ENCODE peak calls at places on chromosomes 7 and 10, in five cellular contexts. One of them, this sample, is unnamed.
A peak's percentile ranks its signal among the peaks of the same experiment; 100 is the strongest.

GRCh38 chr10:3570330-3570729 is 214.7 kb downstream of the KLF6 start:
- DNase-seq in Peyer's patch: no peak
- DNase-seq in GM12878: no peak
- DNase-seq in GM23338: no peak
- DNase-seq in glutamatergic neuron: no peak
- DNase-seq in this sample: no peak

GRCh38 chr7:2631924-2632716 is at the start of gene TTYH3:
- DNase-seq in Peyer's patch: no peak
- DNase-seq in GM12878: no peak
- DNase-seq in GM23338: no peak
- DNase-seq in glutamatergic neuron: peak; percentile 52
- DNase-seq in this sample: no peak

GRCh38 chr7:136030867-136031318 is 53.7 kb upstream of the MTPN start:
- DNase-seq in Peyer's patch: no peak
- DNase-seq in GM12878: peak; percentile 37
- DNase-seq in GM23338: no peak
- DNase-seq in glutamatergic neuron: no peak
- DNase-seq in this sample: no peak

GRCh38 chr7:101538596-101539459 is 90.3 kb downstream of the MYL10 start:
- DNase-seq in Peyer's patch: peak; percentile 37
- DNase-seq in GM12878: no peak
- DNase-seq in GM23338: peak; percentile 85
- DNase-seq in glutamatergic neuron: peak; percentile 83
- DNase-seq in this sample: peak; percentile 84

GRCh38 chr10:93656155-93656554 is 43.8 kb downstream of the PDE6C start:
- DNase-seq in Peyer's patch: no peak
- DNase-seq in GM12878: no peak
- DNase-seq in GM23338: no peak
- DNase-seq in glutamatergic neuron: no peak
- DNase-seq in this sample: no peak

GRCh38 chr7:10128748-10129147 is 844.9 kb upstream of the PHF14 start:
- DNase-seq in Peyer's patch: no peak
- DNase-seq in GM12878: no peak
- DNase-seq in GM23338: peak; percentile 52
- DNase-seq in glutamatergic neuron: peak; percentile 61
- DNase-seq in this sample: no peak

GRCh38 chr7:28065721-28066285 is 114.8 kb downstream of the JAZF1 start:
- DNase-seq in Peyer's patch: no peak
- DNase-seq in GM12878: no peak
- DNase-seq in GM23338: peak; percentile 30
- DNase-seq in glutamatergic neuron: no peak
- DNase-seq in this sample: no peak

GRCh38 chr7:17952387-17952786 is 12.1 kb upstream of the SNX13 start:
- DNase-seq in Peyer's patch: no peak
- DNase-seq in GM12878: peak; percentile 62
- DNase-seq in GM23338: no peak
- DNase-seq in glutamatergic neuron: no peak
- DNase-seq in this sample: no peak

GRCh38 chr10:34655286-34656170 is 159.6 kb downstream of the PARD3 start:
- DNase-seq in Peyer's patch: no peak
- DNase-seq in GM12878: no peak
- DNase-seq in GM23338: peak; percentile 92
- DNase-seq in glutamatergic neuron: no peak
- DNase-seq in this sample: no peak

GRCh38 chr7:2151801-2152612 is 80.7 kb downstream of the MAD1L1 start:
- DNase-seq in Peyer's patch: no peak
- DNase-seq in GM12878: no peak
- DNase-seq in GM23338: no peak
- DNase-seq in glutamatergic neuron: peak; percentile 1
- DNase-seq in this sample: no peak

GRCh38 chr10:119724630-119725549 is 960 bp upstream of the INPP5F start:
- DNase-seq in Peyer's patch: peak; percentile 42
- DNase-seq in GM12878: no peak
- DNase-seq in GM23338: peak; percentile 56
- DNase-seq in glutamatergic neuron: no peak
- DNase-seq in this sample: no peak

GRCh38 chr10:11547111-11547625 is 64.3 kb downstream of the USP6NL start:
- DNase-seq in Peyer's patch: no peak
- DNase-seq in GM12878: no peak
- DNase-seq in GM23338: no peak
- DNase-seq in glutamatergic neuron: no peak
- DNase-seq in this sample: no peak

GRCh38 chr10:51896849-51897248 is 197.5 kb upstream of the CSTF2T start:
- DNase-seq in Peyer's patch: no peak
- DNase-seq in GM12878: no peak
- DNase-seq in GM23338: no peak
- DNase-seq in glutamatergic neuron: no peak
- DNase-seq in this sample: no peak

GRCh38 chr7:158734861-158735260 is 30.3 kb upstream of the NCAPG2 start:
- DNase-seq in Peyer's patch: no peak
- DNase-seq in GM12878: no peak
- DNase-seq in GM23338: no peak
- DNase-seq in glutamatergic neuron: no peak
- DNase-seq in this sample: no peak

GRCh38 chr10:37654466-37654865 is 202.9 kb downstream of the ZNF248 start:
- DNase-seq in Peyer's patch: no peak
- DNase-seq in GM12878: no peak
- DNase-seq in GM23338: no peak
- DNase-seq in glutamatergic neuron: no peak
- DNase-seq in this sample: no peak

GRCh38 chr7:67267914-67268313 is 271.3 kb downstream of the TYW1 start:
- DNase-seq in Peyer's patch: no peak
- DNase-seq in GM12878: no peak
- DNase-seq in GM23338: no peak
- DNase-seq in glutamatergic neuron: no peak
- DNase-seq in this sample: no peak

GRCh38 chr7:372939-373791 is 83.2 kb downstream of the FOXL3 start:
- DNase-seq in Peyer's patch: no peak
- DNase-seq in GM12878: no peak
- DNase-seq in GM23338: no peak
- DNase-seq in glutamatergic neuron: peak; percentile 13
- DNase-seq in this sample: no peak

GRCh38 chr7:17963281-17963680 is 23.0 kb upstream of the SNX13 start:
- DNase-seq in Peyer's patch: no peak
- DNase-seq in GM12878: no peak
- DNase-seq in GM23338: no peak
- DNase-seq in glutamatergic neuron: no peak
- DNase-seq in this sample: no peak

GRCh38 chr7:12493407-12493806 is 77.1 kb upstream of the SCIN start:
- DNase-seq in Peyer's patch: no peak
- DNase-seq in GM12878: no peak
- DNase-seq in GM23338: no peak
- DNase-seq in glutamatergic neuron: no peak
- DNase-seq in this sample: no peak

GRCh38 chr10:50385610-50386009 is 134.3 kb upstream of the ASAH2 start:
- DNase-seq in Peyer's patch: no peak
- DNase-seq in GM12878: no peak
- DNase-seq in GM23338: no peak
- DNase-seq in glutamatergic neuron: no peak
- DNase-seq in this sample: no peak

GRCh38 chr10:24952701-24953349 is 419 bp upstream of the PRTFDC1 start:
- DNase-seq in Peyer's patch: peak; percentile 50
- DNase-seq in GM12878: no peak
- DNase-seq in GM23338: peak; percentile 79
- DNase-seq in glutamatergic neuron: peak; percentile 80
- DNase-seq in this sample: peak; percentile 77

DNA sequence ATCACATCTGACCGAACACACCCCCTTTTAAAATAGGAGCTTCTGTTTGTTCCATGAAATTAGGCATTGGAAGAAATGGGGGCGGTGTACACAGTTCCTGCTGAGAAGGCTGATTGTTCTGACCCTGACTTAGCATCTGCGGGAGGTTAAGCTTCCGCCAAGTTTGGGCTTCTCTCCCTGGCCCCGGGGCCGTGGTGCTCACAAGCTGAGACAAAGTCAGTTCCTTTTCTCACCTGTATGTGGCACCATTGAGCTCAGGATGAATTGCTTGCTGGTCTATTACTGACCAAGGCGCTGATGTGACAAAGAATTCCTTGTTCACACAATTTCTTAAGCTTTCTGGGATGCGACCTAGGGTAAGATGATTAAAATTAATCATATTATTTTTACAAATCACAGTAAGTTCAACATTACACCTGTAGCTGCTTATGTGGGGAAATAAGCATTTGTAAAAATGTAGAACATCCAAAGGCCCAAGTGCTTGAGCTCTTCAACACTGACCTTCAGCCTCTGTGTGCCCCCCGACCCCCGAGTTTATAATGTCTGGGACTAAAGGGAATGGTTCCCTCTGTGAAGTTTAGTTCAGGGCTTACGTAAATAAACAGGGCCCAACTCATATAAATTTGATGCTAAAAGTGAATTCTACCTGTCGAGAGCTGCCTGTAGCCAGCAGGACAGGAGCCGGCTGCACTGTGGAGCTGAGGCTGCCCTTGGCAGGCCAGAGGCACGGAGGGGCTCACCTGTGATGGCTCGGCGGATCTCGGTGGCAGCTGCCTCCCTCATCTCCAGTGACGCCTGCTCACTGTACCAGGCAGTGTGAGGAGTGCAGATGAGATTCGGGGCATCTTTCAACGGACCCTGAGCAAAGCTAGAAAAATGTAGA is 50.8 kb downstream of the ZRANB1 start:
- DNase-seq in Peyer's patch: peak; percentile 36
- DNase-seq in GM12878: no peak
- DNase-seq in GM23338: peak; percentile 83
- DNase-seq in glutamatergic neuron: peak; percentile 58
- DNase-seq in this sample: peak; percentile 67
- TF ChIP-seq CTCF in Peyer's patch: peak; percentile 77
- TF ChIP-seq CTCF in GM12878: peak; percentile 49
- TF ChIP-seq CTCF in GM23338: peak; percentile 64
- TF ChIP-seq CTCF in glutamatergic neuron: peak; percentile 73
- TF ChIP-seq CTCF in this sample: peak; percentile 81

DNA sequence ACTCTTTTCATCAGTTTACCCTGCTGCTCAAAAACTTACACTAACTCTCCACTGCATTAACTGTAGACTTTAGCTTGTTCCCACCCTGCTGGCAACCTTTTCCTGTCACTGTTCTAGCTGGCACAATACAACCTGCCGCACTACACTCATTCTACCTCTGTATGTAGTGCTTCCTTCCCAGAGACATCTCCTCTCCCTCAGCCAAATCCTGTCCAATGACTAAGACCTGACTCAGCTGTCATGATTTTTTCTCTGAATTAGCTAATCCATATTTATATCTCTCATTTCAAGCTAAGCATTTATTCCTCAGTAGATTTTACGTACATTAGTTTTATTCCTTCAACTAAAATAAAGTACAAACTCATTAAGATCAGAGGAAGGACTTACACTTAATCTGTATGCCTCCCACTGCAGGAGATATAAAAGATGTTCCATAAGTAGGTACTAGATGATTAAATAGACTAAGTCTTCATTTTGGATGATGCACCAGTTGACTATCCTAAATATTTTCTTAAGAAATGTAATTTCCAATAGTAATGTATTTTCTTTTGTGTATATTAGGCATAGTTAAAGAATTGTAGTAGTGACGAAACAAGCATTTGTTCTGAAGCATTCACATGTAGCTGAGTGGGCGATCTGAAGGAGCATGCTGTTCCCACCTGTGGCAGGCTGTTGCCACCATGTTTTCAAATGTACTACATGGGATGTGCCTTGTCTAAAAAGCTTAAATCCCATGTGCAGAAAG is 189.1 kb downstream of the SKAP2 start:
- DNase-seq in Peyer's patch: no peak
- DNase-seq in GM12878: no peak
- DNase-seq in GM23338: no peak
- DNase-seq in glutamatergic neuron: no peak
- DNase-seq in this sample: no peak
- TF ChIP-seq CTCF in Peyer's patch: no peak
- TF ChIP-seq CTCF in GM12878: no peak
- TF ChIP-seq CTCF in GM23338: no peak
- TF ChIP-seq CTCF in glutamatergic neuron: no peak
- TF ChIP-seq CTCF in this sample: no peak

GRCh38 chr10:99276848-99277486 is 41.3 kb upstream of the HPSE2 start:
- DNase-seq in Peyer's patch: no peak
- DNase-seq in GM12878: no peak
- DNase-seq in GM23338: peak; percentile 57
- DNase-seq in glutamatergic neuron: no peak
- DNase-seq in this sample: no peak
- TF ChIP-seq CTCF in Peyer's patch: peak; percentile 46
- TF ChIP-seq CTCF in GM12878: peak; percentile 24
- TF ChIP-seq CTCF in GM23338: peak; percentile 70
- TF ChIP-seq CTCF in glutamatergic neuron: peak; percentile 70
- TF ChIP-seq CTCF in this sample: peak; percentile 75

GRCh38 chr7:41045556-41046123 is 657.2 kb downstream of the INHBA start:
- DNase-seq in Peyer's patch: no peak
- DNase-seq in GM12878: no peak
- DNase-seq in GM23338: no peak
- DNase-seq in glutamatergic neuron: no peak
- DNase-seq in this sample: no peak
- TF ChIP-seq CTCF in Peyer's patch: peak; percentile 39
- TF ChIP-seq CTCF in GM12878: peak; percentile 11
- TF ChIP-seq CTCF in GM23338: peak; percentile 81
- TF ChIP-seq CTCF in glutamatergic neuron: no peak
- TF ChIP-seq CTCF in this sample: no peak

DNA sequence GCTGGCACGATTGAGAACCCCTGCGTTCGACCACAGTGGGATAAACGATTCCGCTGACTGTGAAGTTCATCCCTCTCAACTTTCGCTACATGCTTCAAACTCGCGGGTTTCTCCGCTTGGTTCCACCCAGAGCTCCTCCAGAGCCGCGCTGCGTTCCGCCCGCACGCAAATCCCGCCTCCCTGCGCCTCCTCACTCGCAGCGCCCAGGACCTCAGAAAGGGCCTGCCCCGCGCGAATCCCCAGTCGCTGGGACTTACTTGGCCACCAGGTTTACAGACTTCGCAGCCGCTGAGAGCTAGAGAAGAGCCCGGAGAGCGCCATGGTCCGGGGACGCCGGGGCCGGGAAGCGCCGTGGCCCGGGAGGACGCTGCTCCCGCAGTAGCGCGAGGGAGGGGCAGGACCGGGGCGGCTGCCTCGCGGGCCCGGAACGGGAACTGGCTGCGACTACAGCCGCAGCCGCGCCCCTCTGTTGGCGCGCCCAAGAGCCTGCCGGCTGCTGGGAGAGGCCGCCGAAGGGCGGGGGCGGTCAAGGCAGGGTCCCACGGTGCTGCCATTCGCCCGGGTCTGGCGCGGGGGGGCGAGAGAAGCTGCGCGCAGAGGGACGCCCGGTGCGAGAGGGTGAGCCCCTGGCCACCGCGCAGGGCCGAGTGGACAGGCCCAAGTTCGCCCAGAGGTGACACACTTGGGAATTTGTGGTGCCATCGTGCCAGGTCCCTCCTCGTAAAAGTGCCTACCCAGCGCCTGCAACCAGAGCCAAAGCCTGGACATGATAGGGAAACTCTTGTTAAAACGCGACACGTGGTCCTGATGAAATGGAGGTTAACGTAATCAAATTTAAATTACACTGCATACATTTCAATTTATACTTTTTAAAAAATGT is at the start of gene NOD1:
- DNase-seq in Peyer's patch: peak; percentile 71
- DNase-seq in GM12878: no peak
- DNase-seq in GM23338: peak; percentile 82
- DNase-seq in glutamatergic neuron: peak; percentile 76
- DNase-seq in this sample: peak; percentile 81
- TF ChIP-seq CTCF in Peyer's patch: no peak
- TF ChIP-seq CTCF in GM12878: peak; percentile 1
- TF ChIP-seq CTCF in GM23338: no peak
- TF ChIP-seq CTCF in glutamatergic neuron: no peak
- TF ChIP-seq CTCF in this sample: peak; percentile 57

This sample was measured in type B pancreatic cell.